ENCODE peak calls at places on chromosomes 13 and 19, in five cellular contexts. V, A, H, F and D are unnamed samples. For H3K27me3, the result is how much of the 10 kb centered on the place peaks cover.

GRCh38 chr13:105543742-105544141 is 991.7 kb downstream of the EFNB2 start:
- DNase-seq in V (no peak), A (no peak), H (no peak), F (no peak), D (no peak)

GRCh38 chr13:83449666-83450395 is 432.4 kb downstream of the SLITRK1 start:
- DNase-seq in V (no peak), A (peak), H (peak), F (no peak), D (no peak)

GRCh38 chr13:94968757-94969086 is 256.4 kb upstream of the SOX21 start:
- DNase-seq in V (no peak), A (no peak), H (no peak), F (no peak), D (no peak)

GRCh38 chr13:77529501-77529840 is 6.0 kb upstream of the SCEL start:
- DNase-seq in V (no peak), A (no peak), H (no peak), F (no peak), D (no peak)

GRCh38 chr13:76837811-76838210 is 48.4 kb downstream of the KCTD12 start:
- DNase-seq in V (no peak), A (peak), H (no peak), F (no peak), D (no peak)

GRCh38 chr19:42075616-42076374 is at the start of gene ZNF574:
- DNase-seq in V (peak), A (peak), H (peak), F (peak), D (peak)

GRCh38 chr13:75384881-75385707 is 96.9 kb downstream of the TBC1D4 start:
- DNase-seq in V (peak), A (no peak), H (no peak), F (no peak), D (no peak)

GRCh38 chr13:73835138-73835721 is 299.0 kb downstream of the KLF12 start:
- DNase-seq in V (no peak), A (peak), H (no peak), F (no peak), D (no peak)

GRCh38 chr13:51341232-51341631 is 1.7 kb downstream of the SERPINE3 start:
- DNase-seq in V (no peak), A (no peak), H (no peak), F (no peak), D (no peak)

GRCh38 chr13:40143559-40143958 is 488.1 kb downstream of the COG6 start:
- DNase-seq in V (no peak), A (no peak), H (no peak), F (no peak), D (no peak)

GRCh38 chr13:46170687-46171086 is 11.3 kb downstream of the LCP1 start:
- DNase-seq in V (no peak), A (no peak), H (no peak), F (no peak), D (no peak)

GRCh38 chr19:48625891-48626327 is 6.6 kb downstream of the SPHK2 start:
- DNase-seq in V (no peak), A (no peak), H (no peak), F (no peak), D (no peak)

GRCh38 chr19:3187662-3188511 is 2.2 kb downstream of the NCLN start:
- DNase-seq in V (no peak), A (no peak), H (no peak), F (no peak), D (no peak)

GRCh38 chr13:27975579-27976361 is 6.7 kb upstream of the CDX2 start:
- DNase-seq in V (no peak), A (no peak), H (no peak), F (peak), D (no peak)

GRCh38 chr13:51058461-51059167 is 52.5 kb downstream of the C13orf42 start:
- DNase-seq in V (no peak), A (no peak), H (peak), F (no peak), D (no peak)

DNA sequence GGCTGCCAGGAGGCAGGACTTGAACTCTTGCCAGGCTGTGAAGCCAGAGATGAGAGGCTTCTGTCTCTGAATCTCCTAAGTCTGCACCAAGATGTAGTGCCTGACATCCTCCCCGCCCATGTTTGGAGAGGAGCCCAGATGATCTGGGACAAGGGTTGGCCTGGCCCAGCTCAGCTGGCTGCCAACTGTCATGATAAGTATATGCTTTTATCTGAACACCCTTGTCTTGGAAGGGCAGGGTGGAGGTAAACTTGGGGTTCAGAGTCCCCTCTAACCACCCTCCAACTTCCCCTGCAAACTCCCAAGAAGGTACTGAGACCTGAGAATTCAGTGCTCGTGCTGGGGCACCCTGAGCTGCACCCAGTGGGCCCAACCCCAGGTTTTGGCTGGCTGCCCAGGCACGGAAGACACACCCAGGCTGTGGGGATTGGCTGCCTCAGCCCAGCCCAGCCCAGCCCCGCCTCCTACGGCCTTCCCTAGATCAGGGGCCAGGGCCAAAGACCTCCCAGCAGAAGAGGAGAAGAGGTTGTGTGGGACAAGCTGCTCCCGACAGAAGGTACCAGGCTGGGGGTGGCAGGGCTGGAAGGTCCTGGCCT is at the start of gene CYP4F12:
- DNase-seq in V (peak), A (no peak), H (no peak), F (peak), D (peak)
- H3K4me3 ChIP-seq in V (no peak), A (no peak), H (no peak), F (no peak), D (no peak)

GRCh38 chr13:111883571-111884343 is 183.2 kb upstream of the SOX1 start:
- DNase-seq in V (no peak), A (no peak), H (no peak), F (no peak), D (no peak)
- H3K27me3 ChIP-seq in V (under half), A (under half), H (under half), F (under half), D (under half)

DNA sequence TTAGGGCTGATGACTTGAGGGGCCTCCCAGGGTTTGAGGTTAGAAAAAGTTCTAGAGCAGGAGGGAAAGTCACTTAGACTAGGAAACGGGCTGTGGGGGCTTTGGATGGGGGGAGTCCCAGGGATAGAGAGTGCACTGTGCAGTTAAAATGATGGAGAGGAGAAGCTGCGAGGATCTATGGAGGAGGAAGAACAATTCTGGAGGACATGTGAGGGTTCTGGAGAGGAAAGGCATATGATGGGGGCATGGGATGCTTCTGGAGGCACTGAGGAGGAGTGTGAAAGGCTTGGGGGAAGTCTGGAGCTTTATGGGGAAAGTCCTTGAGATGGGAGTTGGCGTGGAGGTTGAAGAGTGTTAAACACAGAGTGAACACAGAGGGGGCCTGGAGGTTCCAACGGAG is 2.2 kb downstream of the KCNC3 start:
- DNase-seq in V (no peak), A (no peak), H (no peak), F (no peak), D (no peak)
- H3K4me3 ChIP-seq in V (no peak), A (no peak), H (no peak), F (no peak), D (no peak)

GRCh38 chr19:30208661-30209060 is 163.5 kb upstream of the ZNF536 start:
- DNase-seq in V (no peak), A (no peak), H (no peak), F (no peak), D (no peak)
- H3K27me3 ChIP-seq in V (under half), A (under half), H (under half), F (under half), D (under half)

DNA sequence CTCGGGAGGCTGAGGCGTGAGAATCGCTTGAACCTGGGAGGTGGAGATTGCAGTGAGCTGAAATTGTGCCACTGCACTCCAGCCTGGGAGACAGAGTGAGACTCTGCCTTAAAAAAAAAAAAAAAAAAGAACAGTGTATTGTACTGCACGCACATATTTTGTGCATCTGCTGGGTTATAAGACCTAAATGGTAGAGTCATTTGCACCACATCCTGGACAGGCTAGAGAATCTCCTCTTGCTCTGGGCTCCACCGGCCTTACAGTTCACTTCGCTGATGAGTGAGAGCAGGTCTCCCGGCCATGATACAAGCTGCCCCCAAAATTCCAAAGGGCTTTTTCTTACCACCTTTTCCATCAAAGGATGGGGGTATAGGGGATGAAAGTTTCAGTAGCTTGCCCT is 7.2 kb upstream of the SAE1 start:
- DNase-seq in V (no peak), A (no peak), H (no peak), F (no peak), D (no peak)
- H3K4me3 ChIP-seq in V (no peak), A (no peak), H (no peak), F (no peak), D (no peak)

DNA sequence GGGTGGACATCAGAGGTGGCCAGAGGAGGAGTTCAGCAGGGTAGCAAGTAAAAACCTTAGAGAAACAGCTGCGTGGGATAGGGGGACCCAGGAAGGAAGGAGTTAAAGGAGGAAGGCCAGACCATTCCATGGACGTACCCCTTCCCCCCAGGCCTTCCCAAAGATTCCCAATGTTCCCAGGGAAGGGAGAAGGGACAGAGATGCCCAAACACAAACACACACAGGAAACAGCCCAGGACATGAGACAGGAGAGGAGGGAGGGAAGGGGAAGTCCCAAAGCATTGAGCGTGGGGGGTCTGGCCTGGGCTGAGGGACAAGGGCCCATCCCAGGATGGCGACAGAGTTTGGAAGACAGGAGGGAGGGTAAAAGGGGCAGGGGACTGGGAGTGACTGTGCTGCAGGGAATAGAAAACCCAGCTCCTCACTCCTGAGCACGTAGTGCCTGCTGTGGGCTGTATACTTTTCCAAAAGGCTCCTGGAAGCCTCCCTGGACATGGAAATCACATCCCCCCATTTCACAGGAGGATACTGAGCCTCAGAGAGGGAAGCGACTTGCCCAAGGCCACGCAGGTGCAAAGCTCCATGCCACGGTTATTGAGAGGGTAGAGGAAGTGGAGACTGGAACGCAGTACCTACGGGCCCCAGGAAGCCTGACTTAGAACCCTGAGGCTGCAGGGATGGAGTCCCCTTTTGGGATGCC is 1.1 kb downstream of the SYDE1 start:
- DNase-seq in V (no peak), A (no peak), H (no peak), F (no peak), D (no peak)
- H3K27me3 ChIP-seq in V (under half), A (under half), H (under half), F (under half), D (under half)

DNA sequence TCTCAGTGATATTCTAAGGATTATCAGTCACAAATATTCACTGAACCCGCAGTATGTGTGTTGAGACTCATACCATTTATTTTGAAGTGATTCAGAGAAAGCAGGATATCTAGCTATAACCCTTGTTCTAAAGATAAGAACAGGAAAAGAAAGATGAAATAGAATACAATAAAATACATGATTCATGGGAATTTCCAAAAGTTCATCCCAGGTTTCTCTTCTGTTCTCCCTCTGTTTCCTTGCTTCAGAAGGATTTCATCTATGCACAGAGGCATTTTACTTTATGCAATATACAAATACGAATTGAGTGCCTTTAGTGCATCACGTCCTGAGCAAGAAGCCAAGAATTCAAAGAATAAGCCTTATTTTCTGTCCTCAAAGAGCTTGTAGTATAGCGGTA is 274.4 kb upstream of the GPC6 start:
- DNase-seq in V (no peak), A (peak), H (no peak), F (no peak), D (no peak)
- H3K4me3 ChIP-seq in V (no peak), A (no peak), H (no peak), F (no peak), D (no peak)

DNA sequence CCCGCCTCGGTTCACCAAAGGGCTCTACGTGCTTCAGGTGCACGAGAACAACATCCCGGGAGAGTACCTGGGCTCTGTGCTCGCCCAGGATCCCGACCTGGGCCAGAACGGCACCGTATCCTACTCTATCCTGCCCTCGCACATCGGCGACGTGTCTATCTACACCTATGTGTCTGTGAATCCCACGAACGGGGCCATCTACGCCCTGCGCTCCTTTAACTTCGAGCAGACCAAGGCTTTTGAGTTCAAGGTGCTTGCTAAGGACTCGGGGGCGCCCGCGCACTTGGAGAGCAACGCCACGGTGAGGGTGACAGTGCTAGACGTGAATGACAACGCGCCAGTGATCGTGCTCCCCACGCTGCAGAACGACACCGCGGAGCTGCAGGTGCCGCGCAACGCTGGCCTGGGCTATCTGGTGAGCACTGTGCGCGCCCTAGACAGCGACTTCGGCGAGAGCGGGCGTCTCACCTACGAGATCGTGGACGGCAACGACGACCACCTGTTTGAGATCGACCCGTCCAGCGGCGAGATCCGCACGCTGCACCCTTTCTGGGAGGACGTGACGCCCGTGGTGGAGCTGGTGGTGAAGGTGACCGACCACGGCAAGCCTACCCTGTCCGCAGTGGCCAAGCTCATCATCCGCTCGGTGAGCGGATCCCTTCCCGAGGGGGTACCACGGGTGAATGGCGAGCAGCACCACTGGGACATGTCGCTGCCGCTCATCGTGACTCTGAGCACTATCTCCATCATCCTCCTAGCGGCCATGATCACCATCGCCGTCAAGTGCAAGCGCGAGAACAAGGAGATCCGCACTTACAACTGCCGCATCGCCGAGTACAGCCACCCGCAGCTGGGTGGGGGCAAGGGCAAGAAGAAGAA is 2.6 kb downstream of the PCDH17 start:
- DNase-seq in V (peak), A (no peak), H (no peak), F (peak), D (no peak)
- H3K27me3 ChIP-seq in V (under half), A (half or more), H (under half), F (under half), D (under half)

DNA sequence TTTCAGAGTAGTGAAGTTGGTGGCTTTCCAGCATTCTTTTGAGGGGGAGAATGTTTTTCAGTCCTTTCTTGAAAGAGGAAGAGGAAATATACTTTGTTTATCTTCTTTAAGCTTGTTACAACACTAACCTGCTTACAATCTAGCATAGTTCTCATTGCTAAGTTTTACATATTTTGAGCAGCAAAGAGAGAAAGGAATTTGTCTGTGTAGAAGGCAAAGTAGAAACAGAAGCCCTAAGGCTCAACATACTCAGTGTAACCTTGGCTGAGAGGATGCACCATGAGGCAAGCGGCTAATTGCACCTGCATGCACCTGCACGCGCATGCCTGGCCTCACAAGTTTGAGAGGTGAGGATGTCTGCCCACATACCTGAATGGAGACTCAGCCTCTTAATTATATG is 2.2 kb downstream of the FRY start:
- DNase-seq in V (no peak), A (peak), H (no peak), F (no peak), D (no peak)
- H3K4me3 ChIP-seq in V (no peak), A (no peak), H (no peak), F (no peak), D (no peak)

GRCh38 chr13:71485913-71486312 is 381.1 kb downstream of the DACH1 start:
- DNase-seq in V (no peak), A (no peak), H (no peak), F (no peak), D (no peak)
- H3K27me3 ChIP-seq in V (under half), A (under half), H (under half), F (under half), D (under half)